ENCODE peak calls at places on chromosomes 5 and 9, in four cellular contexts. R, C, D and K are unnamed samples.

GRCh38 chr9:68751556-68751955 is 46.5 kb downstream of the PIP5K1B start:
- DNase-seq in C (no peak), R (no peak), D (no peak), K (no peak)

GRCh38 chr5:35335752-35336151 is 105.5 kb upstream of the PRLR start:
- DNase-seq in R (no peak), C (no peak), D (no peak), K (no peak)

GRCh38 chr5:43429706-43430105 is 17.5 kb upstream of the CCL28 start:
- DNase-seq in C (no peak), R (no peak), D (no peak), K (no peak)

GRCh38 chr9:33109850-33110595 is 33.5 kb upstream of the SMU1 start:
- DNase-seq in D (no peak), C (no peak), R (peak), K (no peak)

GRCh38 chr5:9838906-9839305 is 208.8 kb upstream of the TAS2R1 start:
- DNase-seq in R (no peak), C (no peak), D (no peak), K (no peak)

GRCh38 chr9:87076825-87077224 is 129.5 kb upstream of the GAS1 start:
- DNase-seq in R (no peak), D (no peak), C (no peak), K (no peak)

GRCh38 chr9:114442022-114442421 is 54.2 kb upstream of the AKNA start:
- DNase-seq in C (no peak), D (no peak), R (peak), K (no peak)

GRCh38 chr9:7210854-7211637 is 453.3 kb downstream of the KDM4C start:
- DNase-seq in R (no peak), C (no peak), D (no peak), K (no peak)

GRCh38 chr5:3163626-3164025 is 412.1 kb upstream of the IRX2 start:
- DNase-seq in R (no peak), D (no peak), C (no peak), K (no peak)

GRCh38 chr5:122101636-122102285 is 23.7 kb upstream of the LOX start:
- DNase-seq in R (no peak), D (no peak), C (peak), K (peak)

GRCh38 chr5:56314536-56314935 is 81.4 kb upstream of the ANKRD55 start:
- DNase-seq in D (peak), R (no peak), C (peak), K (no peak)

GRCh38 chr5:14208071-14209021 is 65.2 kb downstream of the TRIO start:
- DNase-seq in C (peak), R (no peak), D (no peak), K (no peak)

GRCh38 chr9:117189121-117189520 is 225.7 kb downstream of the ASTN2 start:
- DNase-seq in R (no peak), D (no peak), C (no peak), K (no peak)

GRCh38 chr5:149677721-149678120 is 52.4 kb upstream of the PPARGC1B start:
- DNase-seq in C (no peak), R (no peak), D (no peak), K (no peak)

GRCh38 chr9:38183994-38184568 is 115.1 kb upstream of the SHB start:
- DNase-seq in C (no peak), R (no peak), D (no peak), K (no peak)

GRCh38 chr9:116700882-116701836 is 14.1 kb downstream of the TRIM32 start:
- DNase-seq in D (no peak), R (no peak), C (no peak), K (no peak)

GRCh38 chr5:95823241-95823737 is 763 bp upstream of the GLRX start:
- DNase-seq in R (peak), D (no peak), C (no peak), K (no peak)

GRCh38 chr5:145834917-145835838 is at the start of gene PRELID2:
- DNase-seq in D (peak), R (peak), C (peak), K (peak)
- TF ChIP-seq POLR2A in D (peak), R (no peak), C (peak), K (peak)

DNA sequence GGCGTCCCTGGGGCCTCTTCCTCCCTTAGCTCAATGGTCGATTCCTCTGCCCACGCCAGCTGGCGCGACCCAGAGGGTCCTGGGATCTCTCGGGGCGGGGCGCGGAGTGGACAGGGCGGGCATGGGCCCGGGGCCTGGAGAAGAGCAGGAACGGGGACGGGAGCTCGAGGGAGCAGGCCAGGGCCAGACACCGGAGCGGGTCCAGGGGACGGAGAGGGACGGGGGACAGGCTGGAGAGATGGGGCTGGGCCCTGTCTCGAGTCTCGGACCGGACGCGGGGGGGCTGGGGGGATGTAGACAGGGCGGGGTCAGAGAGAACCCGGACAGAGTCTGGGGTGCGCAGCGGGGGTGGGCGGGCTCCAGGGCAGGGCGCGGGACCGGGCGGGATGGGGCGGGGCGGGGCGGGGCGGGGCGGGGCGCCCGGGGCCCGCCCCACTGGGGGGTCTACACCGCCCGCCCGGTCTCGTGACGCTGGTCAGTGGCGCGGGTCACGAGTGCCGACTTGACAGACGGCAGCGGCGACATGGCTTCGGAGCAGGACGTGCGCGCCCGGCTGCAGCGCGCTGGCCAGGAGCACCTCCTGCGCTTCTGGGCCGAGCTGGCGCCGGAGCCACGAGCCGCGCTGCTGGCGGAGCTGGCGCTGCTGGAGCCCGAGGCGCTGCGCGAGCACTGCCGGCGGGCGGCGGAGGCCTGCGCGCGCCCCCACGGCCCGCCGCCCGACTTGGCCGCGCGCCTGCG is at the start of gene UAP1L1:
- DNase-seq in D (peak), R (peak), C (peak), K (peak)
- TF ChIP-seq POLR2A in D (peak), R (no peak), C (no peak), K (peak)

DNA sequence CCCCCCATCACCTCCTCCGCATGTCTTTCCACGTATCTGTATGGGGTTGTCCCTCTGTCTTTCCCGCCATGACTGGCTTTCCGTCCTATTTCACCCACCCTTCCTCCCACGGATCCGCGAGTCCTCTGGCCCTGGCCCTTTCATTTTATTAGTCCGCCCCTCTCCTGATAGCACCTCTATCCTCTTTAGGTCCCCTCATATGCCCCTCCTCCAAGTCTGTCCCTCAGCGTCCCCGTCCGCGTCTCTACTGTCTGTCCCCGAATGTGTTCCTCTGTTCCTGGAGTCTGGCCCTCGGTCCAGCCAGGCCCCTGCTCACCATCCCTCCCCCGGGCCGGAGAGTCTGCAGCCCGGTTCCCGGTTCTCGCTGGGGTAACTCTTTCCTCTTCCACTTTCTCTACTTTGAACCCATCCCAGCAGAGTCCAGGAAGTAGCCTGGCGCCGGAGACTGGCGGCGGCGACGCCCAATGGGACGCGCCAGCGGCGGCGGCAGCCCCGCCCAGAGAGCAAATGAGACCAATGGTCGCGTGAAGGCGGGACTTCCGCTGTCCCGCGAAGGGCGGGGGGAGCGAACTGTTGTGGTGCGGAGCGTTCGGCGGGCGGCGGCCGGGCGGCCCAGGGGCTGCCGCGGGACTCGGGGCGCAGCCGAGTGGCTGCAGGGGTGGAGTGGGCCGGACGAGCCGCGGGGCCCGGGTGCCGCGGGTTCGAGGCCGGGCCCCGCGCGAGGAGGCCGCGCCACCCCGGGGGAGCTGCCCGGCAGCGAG is at the start of gene SAP30L:
- DNase-seq in R (peak), C (peak), D (peak), K (peak)
- TF ChIP-seq POLR2A in R (no peak), C (peak), D (peak), K (peak)

GRCh38 chr5:444226-444625 is 1.2 kb downstream of the EXOC3 start:
- DNase-seq in D (no peak), R (no peak), C (no peak), K (no peak)

GRCh38 chr5:442335-443238 is at the start of gene EXOC3:
- DNase-seq in D (peak), R (peak), C (peak), K (peak)

GRCh38 chr5:441996-442334 is 1.0 kb upstream of the EXOC3 start:
- DNase-seq in R (no peak), C (no peak), D (no peak), K (no peak)

GRCh38 chr5:445591-445990 is 2.6 kb downstream of the EXOC3 start:
- DNase-seq in C (no peak), R (peak), D (no peak), K (no peak)

GRCh38 chr5:443239-444151 is 519 bp downstream of the EXOC3 start:
- DNase-seq in D (peak), C (peak), R (peak), K (no peak)
- TF ChIP-seq POLR2A in D (no peak), C (no peak), R (no peak), K (no peak)

DNA sequence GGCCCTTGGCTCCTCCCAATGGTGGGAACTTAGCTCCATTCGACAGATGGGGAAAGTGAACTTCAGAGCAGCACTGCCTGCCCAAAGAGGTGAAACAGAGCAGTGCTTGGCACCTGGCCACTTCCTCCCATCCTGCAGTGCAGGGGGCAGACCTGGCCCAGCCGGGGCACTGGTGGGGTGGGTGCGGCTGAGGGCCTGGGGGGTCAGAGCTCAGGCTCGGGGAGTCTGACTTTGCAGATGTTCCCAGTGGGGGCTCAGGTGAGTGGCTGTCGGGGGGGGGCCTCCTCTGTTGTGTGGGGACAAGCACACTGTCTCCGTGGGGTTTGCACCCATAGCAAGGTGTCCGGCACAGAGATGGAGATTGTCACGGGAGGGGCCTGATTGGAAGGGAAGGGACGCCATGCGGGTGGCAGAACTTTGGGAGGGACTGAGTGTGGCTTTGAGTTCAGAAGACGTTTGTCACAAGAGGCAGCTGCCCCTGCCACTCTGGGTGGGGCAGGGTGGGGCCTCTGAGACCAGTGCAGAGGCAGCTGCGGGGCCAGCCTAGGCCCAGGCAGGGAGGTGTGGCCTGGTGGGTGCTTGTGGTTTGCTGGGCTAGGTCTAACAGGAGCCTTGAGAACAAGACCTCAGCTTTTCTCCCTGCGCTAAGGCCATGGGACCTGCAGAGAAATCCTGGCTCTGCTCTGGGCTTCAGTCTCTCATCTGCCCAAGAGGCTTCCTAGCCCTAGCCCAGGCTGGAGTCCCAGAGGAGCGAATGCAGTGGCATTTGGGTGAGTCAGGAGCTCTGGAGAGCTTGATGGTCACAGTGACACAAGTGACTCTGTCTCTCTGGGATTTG is 2.5 kb downstream of the MYMK start:
- DNase-seq in R (no peak), D (no peak), C (no peak), K (no peak)
- TF ChIP-seq POLR2A in R (no peak), D (no peak), C (no peak), K (no peak)

DNA sequence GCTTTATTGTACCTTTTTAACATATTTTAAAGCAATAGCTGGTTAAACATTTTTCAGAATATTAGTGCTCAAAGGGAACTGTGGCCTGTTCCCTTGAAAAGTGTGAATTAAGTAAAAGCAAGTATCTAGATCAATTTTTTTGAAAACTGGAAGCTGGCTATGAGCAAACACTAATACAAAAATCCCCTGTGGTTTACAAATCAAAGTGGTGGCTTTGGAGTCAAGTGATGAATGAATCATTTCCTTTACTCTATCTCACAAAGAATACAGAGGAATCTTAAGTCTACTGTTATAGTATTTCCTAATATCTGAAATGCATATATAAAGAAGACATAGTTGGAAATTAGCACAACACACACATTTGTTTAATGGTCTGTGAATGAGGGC is 212.4 kb upstream of the C9orf72 start:
- DNase-seq in D (no peak), R (no peak), C (no peak), K (no peak)
- TF ChIP-seq POLR2A in D (no peak), R (no peak), C (no peak), K (no peak)